ENCODE peak calls at places on chromosomes 11 and 22, in nine cellular contexts. G is H1, J is sigmoid colon, X is tibial nerve, S is stomach, A is H54, Z is lower leg skin, B is Peyer's patch, T is adrenal gland. R is an unnamed sample.

GRCh38 chr11:79449040-79449439 is 8.2 kb upstream of the TENM4 start:
- DNase-seq in Z (no peak), J (no peak), G (no peak), A (no peak), B (no peak), X (no peak), S (no peak), T (no peak), R (no peak)

GRCh38 chr11:77244277-77245014 is 57.0 kb downstream of the GDPD4 start:
- DNase-seq in B (no peak), X (no peak), T (no peak), S (no peak), G (no peak), A (peak; percentile 14), J (no peak), Z (no peak), R (no peak)

GRCh38 chr22:38249803-38250641 is 22.8 kb downstream of the TMEM184B start:
- DNase-seq in A (no peak), X (no peak), T (no peak), B (no peak), Z (no peak), S (no peak), G (no peak), J (no peak), R (no peak)

GRCh38 chr11:47797633-47798032 is 30.5 kb upstream of the FNBP4 start:
- DNase-seq in G (no peak), Z (no peak), X (no peak), T (no peak), A (no peak), B (no peak), J (no peak), S (no peak), R (no peak)

GRCh38 chr11:114366331-114367243 is 33.7 kb downstream of the C11orf71 start:
- DNase-seq in B (no peak), S (no peak), X (no peak), J (no peak), Z (no peak), G (no peak), T (no peak), A (peak; percentile 10), R (no peak)

GRCh38 chr11:35550374-35551036 is 25.1 kb upstream of the PAMR1 start:
- DNase-seq in T (no peak), G (no peak), S (no peak), J (no peak), X (no peak), Z (no peak), B (no peak), A (no peak), R (no peak)

GRCh38 chr22:19737846-19738663 is 14.7 kb downstream of the GP1BB start:
- DNase-seq in T (no peak), Z (no peak), S (no peak), X (no peak), B (no peak), G (no peak), J (no peak), A (no peak), R (no peak)

GRCh38 chr11:61974766-61975631 is 7.6 kb upstream of the FTH1 start:
- DNase-seq in B (no peak), J (no peak), S (peak; percentile 80), Z (peak; percentile 84), G (no peak), T (no peak), A (no peak), X (no peak), R (no peak)

GRCh38 chr11:121589946-121590537 is 137.3 kb upstream of the SORL1-AS1 start:
- DNase-seq in J (no peak), A (no peak), S (no peak), T (no peak), B (no peak), G (no peak), Z (no peak), X (no peak), R (no peak)

GRCh38 chr11:6586434-6587359 is 16.7 kb downstream of the RRP8 start:
- DNase-seq in G (no peak), B (no peak), Z (no peak), A (no peak), T (no peak), J (peak; percentile 75), S (no peak), X (no peak), R (peak; percentile 78)

GRCh38 chr11:15967166-15967565 is 389.2 kb downstream of the SOX6 start:
- DNase-seq in A (no peak), J (no peak), T (no peak), Z (no peak), S (no peak), G (no peak), B (no peak), X (no peak), R (no peak)

GRCh38 chr22:36381513-36382079 is 6.2 kb downstream of the MYH9 start:
- DNase-seq in S (no peak), A (no peak), B (no peak), T (no peak), X (no peak), Z (no peak), J (no peak), G (no peak), R (no peak)
- TF ChIP-seq POLR2A in S (no peak), A (no peak), B (no peak), T (no peak), X (no peak), Z (no peak), J (no peak), G (no peak), R (no peak)

GRCh38 chr11:64317961-64318693 is at the start of gene PRDX5:
- DNase-seq in T (peak; percentile 98), S (peak; percentile 97), Z (peak; percentile 99), X (peak; percentile 93), G (no peak), A (peak; percentile 86), J (peak; percentile 99), B (peak; percentile 97), R (peak; percentile 98)
- TF ChIP-seq POLR2A in T (peak; percentile 96), S (peak; percentile 46), Z (peak; percentile 48), X (peak; percentile 80), G (no peak), A (peak; percentile 88), J (peak; percentile 94), B (peak; percentile 90), R (peak; percentile 89)

DNA sequence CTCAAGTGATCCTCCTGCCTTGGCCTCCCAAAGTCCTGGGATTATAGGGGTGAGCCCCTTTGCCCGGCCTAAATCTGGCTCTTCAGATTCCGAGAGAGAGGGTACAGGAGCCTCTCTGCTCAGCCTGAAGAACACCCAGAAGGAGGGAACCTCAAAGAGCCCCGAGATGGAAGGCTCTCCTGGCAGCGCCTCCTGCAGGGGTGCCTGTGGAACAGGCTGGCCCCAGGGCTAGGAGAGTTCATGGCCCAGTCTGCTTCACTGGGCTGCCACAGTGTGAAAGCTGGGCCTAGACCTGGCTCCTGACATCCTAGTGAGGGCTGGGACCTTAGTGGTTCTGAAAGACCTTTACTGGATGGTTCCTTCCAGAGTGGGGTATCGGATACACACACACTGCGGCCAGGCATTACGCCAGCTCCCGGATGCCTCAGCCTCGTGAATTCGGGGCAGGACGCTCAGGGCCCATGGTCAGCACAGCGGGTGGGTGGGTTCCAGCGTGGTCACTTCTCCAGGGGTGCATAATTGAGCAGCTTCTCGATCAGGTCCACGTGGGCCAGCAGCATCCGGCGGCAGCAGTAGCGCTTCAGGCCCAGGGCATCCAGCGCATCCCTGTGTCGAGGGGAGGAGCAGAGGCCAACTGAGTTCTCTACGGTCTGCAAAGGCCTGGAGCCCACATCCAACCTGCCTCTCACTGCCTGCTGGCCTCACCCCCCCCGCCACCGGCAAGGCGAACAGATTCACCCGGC is 2.3 kb downstream of the POLR2L start:
- DNase-seq in J (no peak), T (no peak), X (no peak), Z (no peak), G (no peak), S (no peak), B (no peak), A (no peak), R (no peak)
- TF ChIP-seq POLR2A in J (no peak), T (no peak), X (no peak), Z (no peak), G (no peak), S (no peak), B (no peak), A (no peak), R (no peak)

DNA sequence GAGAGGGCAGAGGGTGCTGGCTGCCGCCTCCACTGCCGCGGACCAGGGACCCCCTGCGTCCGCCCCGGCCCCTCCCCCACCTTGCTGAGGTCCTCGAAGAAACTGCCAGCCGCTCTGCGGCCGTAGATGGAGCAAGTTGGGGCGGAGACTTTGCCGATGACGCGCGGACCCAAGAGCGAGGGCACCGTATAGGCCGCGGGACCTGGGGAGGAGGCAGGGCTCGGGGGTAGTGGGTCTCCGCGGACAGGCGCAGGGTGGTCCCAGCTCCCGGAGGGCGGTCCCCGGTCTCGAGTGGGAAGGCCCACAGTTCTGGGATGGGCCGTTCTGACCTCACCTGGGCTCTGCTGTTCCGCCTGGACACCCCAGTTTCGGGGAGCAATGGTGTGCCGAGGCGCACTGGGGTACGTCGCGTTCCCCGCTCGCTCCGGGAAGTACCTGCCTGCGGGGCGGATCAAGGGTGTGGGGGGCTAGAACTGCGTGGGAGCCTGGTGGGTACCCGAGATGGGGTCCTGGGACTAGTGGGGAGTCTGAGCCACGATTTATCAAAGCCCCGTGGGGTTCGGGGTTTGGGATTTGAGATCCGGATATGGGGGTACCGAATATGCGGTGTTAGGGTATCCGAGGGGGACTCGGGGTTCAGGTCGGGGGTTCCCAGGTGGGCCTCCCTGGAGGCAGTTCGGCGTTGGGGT is 1.2 kb upstream of the TYMP start:
- DNase-seq in S (peak; percentile 91), G (no peak), A (no peak), T (peak; percentile 86), B (peak; percentile 92), J (peak; percentile 94), X (peak; percentile 75), Z (peak; percentile 98), R (peak; percentile 84)
- TF ChIP-seq POLR2A in S (peak; percentile 55), G (no peak), A (no peak), T (peak; percentile 35), B (peak; percentile 90), J (peak; percentile 71), X (peak; percentile 27), Z (peak; percentile 23), R (no peak)

R was measured in heart left ventricle.